ENCODE peak calls at places on chromosomes 4 and X, in six cellular contexts. One of them, this sample, is unnamed.
A peak's percentile ranks its signal among the peaks of the same experiment; 100 is the strongest.

GRCh38 chr4:164731827-164732474 is 22.0 kb upstream of the SMIM31 start:
- DNase-seq in A549: peak; percentile 31
- DNase-seq in erythroblast: peak; percentile 32
- DNase-seq in NB4: peak; percentile 50
- DNase-seq in HCT116: peak; percentile 43
- DNase-seq in body of pancreas: peak; percentile 23
- DNase-seq in this sample: peak; percentile 7

GRCh38 chrX:42094208-42094607 is 170.9 kb upstream of the CASK start:
- DNase-seq in A549: no peak
- DNase-seq in erythroblast: no peak
- DNase-seq in NB4: peak; percentile 34
- DNase-seq in HCT116: no peak
- DNase-seq in body of pancreas: no peak
- DNase-seq in this sample: no peak

GRCh38 chrX:132648870-132649269 is 160.0 kb upstream of the MBNL3 start:
- DNase-seq in A549: no peak
- DNase-seq in erythroblast: no peak
- DNase-seq in NB4: no peak
- DNase-seq in HCT116: no peak
- DNase-seq in body of pancreas: no peak
- DNase-seq in this sample: no peak

GRCh38 chr4:164359881-164360280 is 394.1 kb upstream of the SMIM31 start:
- DNase-seq in A549: no peak
- DNase-seq in erythroblast: no peak
- DNase-seq in NB4: no peak
- DNase-seq in HCT116: no peak
- DNase-seq in body of pancreas: no peak
- DNase-seq in this sample: no peak

GRCh38 chrX:23435108-23435507 is 100.5 kb downstream of the PTCHD1 start:
- DNase-seq in A549: no peak
- DNase-seq in erythroblast: no peak
- DNase-seq in NB4: no peak
- DNase-seq in HCT116: no peak
- DNase-seq in body of pancreas: no peak
- DNase-seq in this sample: no peak

GRCh38 chrX:39475372-39475771 is 622.4 kb downstream of the BCOR start:
- DNase-seq in A549: no peak
- DNase-seq in erythroblast: no peak
- DNase-seq in NB4: no peak
- DNase-seq in HCT116: no peak
- DNase-seq in body of pancreas: no peak
- DNase-seq in this sample: no peak

GRCh38 chr4:185086053-185086452 is 57.0 kb upstream of the SLC25A4 start:
- DNase-seq in A549: no peak
- DNase-seq in erythroblast: no peak
- DNase-seq in NB4: peak; percentile 14
- DNase-seq in HCT116: no peak
- DNase-seq in body of pancreas: no peak
- DNase-seq in this sample: no peak

GRCh38 chrX:120568047-120568446 is 7.3 kb upstream of the CUL4B start:
- DNase-seq in A549: no peak
- DNase-seq in erythroblast: no peak
- DNase-seq in NB4: no peak
- DNase-seq in HCT116: no peak
- DNase-seq in body of pancreas: no peak
- DNase-seq in this sample: no peak

GRCh38 chr4:73978886-73979285 is 2.9 kb downstream of the PF4 start:
- DNase-seq in A549: peak; percentile 45
- DNase-seq in erythroblast: no peak
- DNase-seq in NB4: no peak
- DNase-seq in HCT116: no peak
- DNase-seq in body of pancreas: no peak
- DNase-seq in this sample: no peak

GRCh38 chr4:55012363-55013255 is 112.8 kb downstream of the KDR start:
- DNase-seq in A549: no peak
- DNase-seq in erythroblast: no peak
- DNase-seq in NB4: no peak
- DNase-seq in HCT116: no peak
- DNase-seq in body of pancreas: peak; percentile 37
- DNase-seq in this sample: no peak

GRCh38 chr4:172985552-172985951 is 183.1 kb upstream of the GALNT7 start:
- DNase-seq in A549: no peak
- DNase-seq in erythroblast: no peak
- DNase-seq in NB4: no peak
- DNase-seq in HCT116: no peak
- DNase-seq in body of pancreas: no peak
- DNase-seq in this sample: no peak

GRCh38 chrX:69156638-69157037 is 8.6 kb downstream of the PJA1 start:
- DNase-seq in A549: no peak
- DNase-seq in erythroblast: no peak
- DNase-seq in NB4: no peak
- DNase-seq in HCT116: no peak
- DNase-seq in body of pancreas: no peak
- DNase-seq in this sample: no peak

GRCh38 chr4:60128916-60129315 is 1071.2 kb upstream of the ADGRL3 start:
- DNase-seq in A549: no peak
- DNase-seq in erythroblast: no peak
- DNase-seq in NB4: no peak
- DNase-seq in HCT116: no peak
- DNase-seq in body of pancreas: no peak
- DNase-seq in this sample: no peak

GRCh38 chrX:71545364-71545763 is 12.5 kb downstream of the OGT start:
- DNase-seq in A549: no peak
- DNase-seq in erythroblast: no peak
- DNase-seq in NB4: peak; percentile 45
- DNase-seq in HCT116: no peak
- DNase-seq in body of pancreas: no peak
- DNase-seq in this sample: no peak

GRCh38 chr4:147487616-147488015 is 6.7 kb downstream of the EDNRA start:
- DNase-seq in A549: no peak
- DNase-seq in erythroblast: no peak
- DNase-seq in NB4: no peak
- DNase-seq in HCT116: no peak
- DNase-seq in body of pancreas: no peak
- DNase-seq in this sample: no peak

GRCh38 chrX:21740329-21741274 is 17.3 kb downstream of the SMPX start:
- DNase-seq in A549: no peak
- DNase-seq in erythroblast: no peak
- DNase-seq in NB4: no peak
- DNase-seq in HCT116: no peak
- DNase-seq in body of pancreas: peak; percentile 19
- DNase-seq in this sample: no peak

GRCh38 chr4:182174979-182175378 is 68.2 kb upstream of the TENM3 start:
- DNase-seq in A549: no peak
- DNase-seq in erythroblast: no peak
- DNase-seq in NB4: no peak
- DNase-seq in HCT116: no peak
- DNase-seq in body of pancreas: no peak
- DNase-seq in this sample: no peak

GRCh38 chrX:10450229-10450958 is 170.0 kb downstream of the MID1 start:
- DNase-seq in A549: no peak
- DNase-seq in erythroblast: no peak
- DNase-seq in NB4: no peak
- DNase-seq in HCT116: no peak
- DNase-seq in body of pancreas: no peak
- DNase-seq in this sample: no peak

GRCh38 chr4:158080354-158080753 is 92.5 kb downstream of the GASK1B start:
- DNase-seq in A549: no peak
- DNase-seq in erythroblast: no peak
- DNase-seq in NB4: no peak
- DNase-seq in HCT116: no peak
- DNase-seq in body of pancreas: no peak
- DNase-seq in this sample: no peak

GRCh38 chr4:62431513-62431912 is 1231.4 kb downstream of the ADGRL3 start:
- DNase-seq in A549: no peak
- DNase-seq in erythroblast: no peak
- DNase-seq in NB4: no peak
- DNase-seq in HCT116: no peak
- DNase-seq in body of pancreas: no peak
- DNase-seq in this sample: no peak

GRCh38 chrX:254630-255215 is 26.5 kb upstream of the PLCXD1 start:
- DNase-seq in A549: no peak
- DNase-seq in erythroblast: no peak
- DNase-seq in NB4: no peak
- DNase-seq in HCT116: no peak
- DNase-seq in body of pancreas: no peak
- DNase-seq in this sample: no peak

GRCh38 chr4:166902941-166903340 is 331.4 kb downstream of the SPOCK3 start:
- DNase-seq in A549: no peak
- DNase-seq in erythroblast: no peak
- DNase-seq in NB4: no peak
- DNase-seq in HCT116: no peak
- DNase-seq in body of pancreas: no peak
- DNase-seq in this sample: no peak

GRCh38 chr4:52618795-52619590 is 40.1 kb downstream of the USP46 start:
- DNase-seq in A549: no peak
- DNase-seq in erythroblast: no peak
- DNase-seq in NB4: no peak
- DNase-seq in HCT116: no peak
- DNase-seq in body of pancreas: no peak
- DNase-seq in this sample: no peak

GRCh38 chr4:177250056-177250696 is 59.5 kb upstream of the NEIL3 start:
- DNase-seq in A549: peak; percentile 71
- DNase-seq in erythroblast: peak; percentile 55
- DNase-seq in NB4: peak; percentile 86
- DNase-seq in HCT116: peak; percentile 59
- DNase-seq in body of pancreas: peak; percentile 70
- DNase-seq in this sample: peak; percentile 24

GRCh38 chr4:1520145-1520661 is 114.0 kb upstream of the NKX1-1 start:
- DNase-seq in A549: no peak
- DNase-seq in erythroblast: no peak
- DNase-seq in NB4: no peak
- DNase-seq in HCT116: no peak
- DNase-seq in body of pancreas: no peak
- DNase-seq in this sample: no peak
- TF ChIP-seq POLR2A in A549: no peak
- TF ChIP-seq POLR2A in erythroblast: no peak
- TF ChIP-seq POLR2A in NB4: no peak
- TF ChIP-seq POLR2A in HCT116: no peak
- TF ChIP-seq POLR2A in body of pancreas: no peak
- TF ChIP-seq POLR2A in this sample: no peak

GRCh38 chr4:83113429-83113786 is 1.1 kb downstream of the PLAC8 start:
- DNase-seq in A549: no peak
- DNase-seq in erythroblast: no peak
- DNase-seq in NB4: peak; percentile 77
- DNase-seq in HCT116: no peak
- DNase-seq in body of pancreas: no peak
- DNase-seq in this sample: no peak

GRCh38 chr4:83112678-83113428 is 1.7 kb downstream of the PLAC8 start:
- DNase-seq in A549: no peak
- DNase-seq in erythroblast: no peak
- DNase-seq in NB4: peak; percentile 77
- DNase-seq in HCT116: no peak
- DNase-seq in body of pancreas: no peak
- DNase-seq in this sample: peak; percentile 8

GRCh38 chr4:83115000-83115399 is 471 bp upstream of the PLAC8 start:
- DNase-seq in A549: no peak
- DNase-seq in erythroblast: no peak
- DNase-seq in NB4: no peak
- DNase-seq in HCT116: no peak
- DNase-seq in body of pancreas: no peak
- DNase-seq in this sample: no peak

GRCh38 chr4:83115656-83116285 is 1.2 kb upstream of the PLAC8 start:
- DNase-seq in A549: no peak
- DNase-seq in erythroblast: no peak
- DNase-seq in NB4: peak; percentile 54
- DNase-seq in HCT116: no peak
- DNase-seq in body of pancreas: no peak
- DNase-seq in this sample: no peak

DNA sequence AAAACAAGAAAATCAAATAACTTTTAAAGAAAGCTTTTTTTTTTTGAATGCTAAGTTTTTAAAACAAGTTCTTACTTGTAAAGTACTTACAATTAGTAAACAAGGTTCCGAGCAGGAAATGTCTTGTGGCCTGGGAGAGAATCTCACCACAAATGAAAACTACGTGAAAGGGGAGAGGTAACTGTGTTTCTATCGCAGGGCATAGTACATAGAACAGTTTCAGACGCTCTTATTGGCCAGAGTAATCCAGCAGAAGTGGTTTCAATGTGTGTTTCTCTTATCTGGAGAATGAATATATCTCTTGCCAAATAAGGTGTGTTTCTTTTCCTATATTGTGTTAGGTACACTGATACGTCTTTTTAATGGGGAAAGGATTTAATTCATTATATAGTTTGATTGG is at the start of gene PLAC8:
- DNase-seq in A549: no peak
- DNase-seq in erythroblast: no peak
- DNase-seq in NB4: peak; percentile 89
- DNase-seq in HCT116: no peak
- DNase-seq in body of pancreas: no peak
- DNase-seq in this sample: no peak
- TF ChIP-seq POLR2A in A549: no peak
- TF ChIP-seq POLR2A in erythroblast: no peak
- TF ChIP-seq POLR2A in NB4: peak; percentile 77
- TF ChIP-seq POLR2A in HCT116: no peak
- TF ChIP-seq POLR2A in body of pancreas: no peak
- TF ChIP-seq POLR2A in this sample: no peak

GRCh38 chr4:65498606-65499005 is 171.7 kb downstream of the EPHA5 start:
- DNase-seq in A549: no peak
- DNase-seq in erythroblast: no peak
- DNase-seq in NB4: no peak
- DNase-seq in HCT116: no peak
- DNase-seq in body of pancreas: no peak
- DNase-seq in this sample: no peak
- TF ChIP-seq POLR2A in A549: no peak
- TF ChIP-seq POLR2A in erythroblast: no peak
- TF ChIP-seq POLR2A in NB4: no peak
- TF ChIP-seq POLR2A in HCT116: no peak
- TF ChIP-seq POLR2A in body of pancreas: no peak
- TF ChIP-seq POLR2A in this sample: no peak

DNA sequence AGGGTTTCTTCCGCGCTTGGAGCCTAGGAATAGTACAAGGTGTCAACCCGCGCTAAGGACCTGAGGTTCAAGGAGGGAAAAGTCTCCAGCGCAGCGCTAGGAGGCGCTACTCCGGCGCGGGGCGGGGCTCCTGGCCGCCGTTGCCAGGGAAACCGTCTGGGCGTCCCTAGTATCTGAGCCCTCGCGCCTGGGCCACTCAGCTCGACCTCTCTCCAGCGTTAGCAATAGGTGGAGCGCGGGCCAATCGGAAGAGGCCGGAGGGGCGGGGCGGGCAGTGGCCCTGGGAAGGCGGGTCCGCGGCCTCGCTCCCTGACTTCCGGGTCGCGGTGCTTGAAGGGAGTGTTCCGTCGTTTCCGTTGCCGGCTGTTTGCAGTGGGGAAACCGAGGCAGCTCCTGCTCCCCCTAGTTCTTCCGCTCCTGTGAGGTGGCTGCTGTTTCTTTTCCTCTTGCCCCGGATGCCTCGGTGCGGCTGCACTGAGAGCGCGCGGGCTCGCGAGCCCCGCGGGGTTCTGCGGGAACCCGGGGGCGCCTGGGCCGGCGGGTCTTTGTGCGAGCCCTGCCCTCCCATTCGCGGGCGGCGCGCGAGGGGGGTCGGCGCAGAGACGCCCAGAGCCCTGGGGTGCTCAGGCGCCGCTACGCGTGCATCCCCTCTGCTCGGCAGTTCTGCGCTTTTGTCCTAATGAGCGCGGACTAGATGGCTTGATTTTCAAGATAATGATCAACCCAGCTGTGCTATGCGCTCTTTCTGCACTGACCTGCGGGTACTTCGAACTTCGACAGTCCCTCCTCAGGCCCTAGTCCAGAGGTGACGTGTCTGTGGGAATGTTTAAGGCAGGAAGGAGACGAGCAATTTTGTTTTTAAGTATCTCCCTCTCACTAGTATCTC is at the start of gene ELMOD2:
- DNase-seq in A549: peak; percentile 95
- DNase-seq in erythroblast: peak; percentile 98
- DNase-seq in NB4: peak; percentile 97
- DNase-seq in HCT116: peak; percentile 92
- DNase-seq in body of pancreas: peak; percentile 99
- DNase-seq in this sample: peak; percentile 77
- TF ChIP-seq POLR2A in A549: peak; percentile 77
- TF ChIP-seq POLR2A in erythroblast: peak; percentile 81
- TF ChIP-seq POLR2A in NB4: peak; percentile 67
- TF ChIP-seq POLR2A in HCT116: peak; percentile 74
- TF ChIP-seq POLR2A in body of pancreas: peak; percentile 78
- TF ChIP-seq POLR2A in this sample: peak; percentile 82

This sample was measured in H54.